ENCODE peak calls at places on chromosomes 4 and X, in five cellular contexts. T, V, Y, M and A are unnamed samples.

GRCh38 chr4:155789391-155789790 is 30.6 kb downstream of the GUCY1B1 start:
- DNase-seq in T (no peak), V (no peak), Y (no peak), M (no peak), A (no peak)

GRCh38 chr4:10075158-10075863 is 41.3 kb downstream of the WDR1 start:
- DNase-seq in T (peak; percentile 68), V (no peak), Y (no peak), M (no peak), A (no peak)

GRCh38 chrX:54357414-54358377 is at the start of gene WNK3:
- DNase-seq in T (peak; percentile 83), V (peak; percentile 58), Y (no peak), M (no peak), A (peak; percentile 57)

GRCh38 chr4:143406523-143406922 is 69.8 kb downstream of the GAB1 start:
- DNase-seq in T (peak; percentile 93), V (no peak), Y (no peak), M (no peak), A (peak; percentile 54)

GRCh38 chrX:118961866-118962560 is 12.4 kb upstream of the LONRF3 start:
- DNase-seq in T (no peak), V (no peak), Y (no peak), M (no peak), A (no peak)

GRCh38 chrX:2785538-2785937 is 33.7 kb downstream of the XG start:
- DNase-seq in T (no peak), V (no peak), Y (no peak), M (no peak), A (no peak)

GRCh38 chrX:64994131-64994798 is 18.0 kb upstream of the ZC4H2 start:
- DNase-seq in T (no peak), V (no peak), Y (no peak), M (no peak), A (no peak)

GRCh38 chr4:166087569-166087968 is 214.5 kb downstream of the TLL1 start:
- DNase-seq in T (no peak), V (no peak), Y (no peak), M (no peak), A (no peak)

GRCh38 chr4:116925900-116926457 is 159.4 kb downstream of the TRAM1L1 start:
- DNase-seq in T (no peak), V (no peak), Y (no peak), M (no peak), A (no peak)

GRCh38 chr4:182065255-182065654 is 177.9 kb upstream of the TENM3 start:
- DNase-seq in T (no peak), V (no peak), Y (no peak), M (no peak), A (no peak)

GRCh38 chr4:148062301-148062950 is 330.5 kb downstream of the ARHGAP10 start:
- DNase-seq in T (no peak), V (no peak), Y (no peak), M (no peak), A (no peak)

GRCh38 chrX:110407910-110408545 is 49.4 kb downstream of the RTL9 start:
- DNase-seq in T (no peak), V (peak; percentile 1), Y (no peak), M (peak; percentile 5), A (peak; percentile 86)

GRCh38 chrX:49291615-49292337 is 11.7 kb upstream of the GAGE10 start:
- DNase-seq in T (no peak), V (no peak), Y (peak; percentile 27), M (peak; percentile 50), A (peak; percentile 35)

GRCh38 chrX:23383411-23383810 is 48.8 kb downstream of the PTCHD1 start:
- DNase-seq in T (no peak), V (no peak), Y (no peak), M (no peak), A (no peak)

GRCh38 chr4:179130122-179130714 is 1688.0 kb upstream of the AGA start:
- DNase-seq in T (no peak), V (no peak), Y (no peak), M (no peak), A (no peak)

GRCh38 chr4:129239088-129239487 is 143.1 kb downstream of the C4orf33 start:
- DNase-seq in T (no peak), V (no peak), Y (no peak), M (no peak), A (no peak)

GRCh38 chr4:123064390-123064789 is 142.0 kb upstream of the NUDT6 start:
- DNase-seq in T (no peak), V (no peak), Y (no peak), M (no peak), A (no peak)

GRCh38 chr4:171875291-171875690 is 62.1 kb downstream of the GALNTL6 start:
- DNase-seq in T (no peak), V (no peak), Y (no peak), M (no peak), A (no peak)

GRCh38 chr4:125389713-125390112 is 75.0 kb downstream of the FAT4 start:
- DNase-seq in T (no peak), V (no peak), Y (no peak), M (no peak), A (no peak)

GRCh38 chr4:5186584-5187170 is 135.4 kb downstream of the STK32B start:
- DNase-seq in T (no peak), V (no peak), Y (no peak), M (no peak), A (no peak)

GRCh38 chrX:19904778-19905367 is 17.5 kb upstream of the SH3KBP1 start:
- DNase-seq in T (no peak), V (no peak), Y (no peak), M (no peak), A (no peak)

GRCh38 chrX:19342331-19342906 is 1.3 kb upstream of the PDHA1 start:
- DNase-seq in T (no peak), V (no peak), Y (no peak), M (no peak), A (no peak)

GRCh38 chr4:38318737-38319455 is 345.1 kb upstream of the KLF3 start:
- DNase-seq in T (peak; percentile 95), V (peak; percentile 32), Y (no peak), M (no peak), A (peak; percentile 81)

GRCh38 chr4:183409463-183409862 is 35.0 kb upstream of the CDKN2AIP start:
- DNase-seq in T (no peak), V (no peak), Y (no peak), M (no peak), A (no peak)

GRCh38 chr4:105715692-105716278 is 7.2 kb downstream of the GSTCD start:
- DNase-seq in T (no peak), V (no peak), Y (no peak), M (no peak), A (no peak)

GRCh38 chr4:43277003-43277402 is 384.5 kb downstream of the GRXCR1 start:
- DNase-seq in T (no peak), V (no peak), Y (no peak), M (no peak), A (no peak)

GRCh38 chr4:150859435-150859834 is 155.6 kb downstream of the LRBA start:
- DNase-seq in T (no peak), V (no peak), Y (no peak), M (no peak), A (no peak)

GRCh38 chr4:4386296-4386735 is 586 bp upstream of the NSG1 start:
- DNase-seq in T (no peak), V (no peak), Y (no peak), M (no peak), A (no peak)

GRCh38 chr4:112183252-112183651 is 38.0 kb downstream of the FAM241A start:
- DNase-seq in T (no peak), V (no peak), Y (no peak), M (no peak), A (no peak)

GRCh38 chr4:17613761-17614415 is 553 bp upstream of the MED28 start:
- DNase-seq in T (no peak), V (no peak), Y (no peak), M (no peak), A (no peak)

GRCh38 chr4:105352826-105353225 is 121.0 kb downstream of the PPA2 start:
- DNase-seq in T (no peak), V (no peak), Y (no peak), M (no peak), A (no peak)

GRCh38 chrX:134753185-134754008 is 95.1 kb upstream of the PLAC1 start:
- DNase-seq in T (no peak), V (no peak), Y (no peak), M (no peak), A (no peak)

GRCh38 chrX:78958419-78959116 is 13.4 kb downstream of the P2RY10 start:
- DNase-seq in T (no peak), V (no peak), Y (no peak), M (no peak), A (no peak)